ENCODE peak calls at places on chromosome 6, in six cellular contexts. Y, F, X, K, B and Q are unnamed samples.

GRCh38 chr6:38489951-38490350 is 149.8 kb downstream of the BTBD9 start:
- DNase-seq in X (no peak), K (no peak), B (no peak), Y (no peak), F (no peak), Q (no peak)

GRCh38 chr6:56220078-56220477 is 27.3 kb downstream of the COL21A1 start:
- DNase-seq in X (no peak), F (no peak), Y (no peak), K (no peak), B (no peak), Q (no peak)

GRCh38 chr6:147260091-147260490 is 55.9 kb downstream of the STXBP5 start:
- DNase-seq in Y (no peak), B (no peak), F (no peak), K (no peak), X (no peak), Q (no peak)

GRCh38 chr6:154403803-154404202 is 47.2 kb upstream of the IPCEF1 start:
- DNase-seq in X (no peak), F (no peak), B (no peak), Y (no peak), K (no peak), Q (no peak)

GRCh38 chr6:165092881-165093595 is 216.4 kb downstream of the C6orf118 start:
- DNase-seq in K (no peak), Y (no peak), B (no peak), F (no peak), X (no peak), Q (no peak)

GRCh38 chr6:35955071-35955470 is 34.2 kb upstream of the SRPK1 start:
- DNase-seq in X (no peak), Y (no peak), B (no peak), K (no peak), F (no peak), Q (no peak)

GRCh38 chr6:166736606-166737005 is 109.6 kb upstream of the RPS6KA2 start:
- DNase-seq in B (no peak), X (no peak), K (no peak), F (no peak), Y (no peak), Q (no peak)

GRCh38 chr6:63808576-63808975 is 173.0 kb downstream of the PHF3 start:
- DNase-seq in K (no peak), Y (no peak), X (no peak), F (no peak), B (no peak), Q (no peak)

GRCh38 chr6:155604991-155605390 is 149.4 kb upstream of the NOX3 start:
- DNase-seq in Y (no peak), X (no peak), B (no peak), F (no peak), K (no peak), Q (no peak)

GRCh38 chr6:168291450-168291849 is 28.1 kb downstream of the DACT2 start:
- DNase-seq in K (no peak), Y (no peak), B (no peak), X (no peak), F (no peak), Q (no peak)

GRCh38 chr6:20021795-20022194 is 184.6 kb downstream of the ID4 start:
- DNase-seq in K (no peak), Y (no peak), B (no peak), X (no peak), F (no peak), Q (no peak)

GRCh38 chr6:3421763-3422456 is 34.9 kb downstream of the SLC22A23 start:
- DNase-seq in F (no peak), X (no peak), Y (no peak), K (no peak), B (no peak), Q (no peak)

GRCh38 chr6:129701721-129702455 is 8.1 kb downstream of the ARHGAP18 start:
- DNase-seq in Y (no peak), B (no peak), K (no peak), F (no peak), X (no peak), Q (no peak)

GRCh38 chr6:153024401-153025017 is 22.0 kb upstream of the MTRF1L start:
- DNase-seq in B (no peak), F (no peak), X (no peak), K (peak; percentile 78), Y (no peak), Q (peak; percentile 40)

GRCh38 chr6:13038315-13039261 is 289.7 kb downstream of the TBC1D7 start:
- DNase-seq in X (no peak), Y (no peak), F (no peak), B (no peak), K (no peak), Q (no peak)

GRCh38 chr6:7939186-7939863 is 28.7 kb upstream of the TXNDC5 start:
- DNase-seq in X (no peak), F (no peak), B (no peak), K (no peak), Y (no peak), Q (no peak)

GRCh38 chr6:53048431-53049195 is 16.6 kb upstream of the FBXO9 start:
- DNase-seq in X (no peak), K (peak; percentile 8), Y (no peak), F (no peak), B (no peak), Q (no peak)

GRCh38 chr6:34692280-34692679 is 4.3 kb downstream of the ILRUN start:
- DNase-seq in Y (no peak), K (no peak), X (no peak), F (no peak), B (no peak), Q (no peak)
- H3K4me3 ChIP-seq in Y (no peak overlapping the region), K (no peak overlapping the region), X (no peak overlapping the region), F (no peak overlapping the region), B (no peak overlapping the region), Q (no peak overlapping the region)

GRCh38 chr6:82589509-82590206 is 226.0 kb downstream of the TPBG start:
- DNase-seq in Y (no peak), K (peak; percentile 5), B (no peak), X (no peak), F (no peak), Q (no peak)
- TF ChIP-seq CTCF in Y (no peak), K (peak; percentile 22), B (no peak), X (no peak), F (no peak), Q (peak; percentile 24)

DNA sequence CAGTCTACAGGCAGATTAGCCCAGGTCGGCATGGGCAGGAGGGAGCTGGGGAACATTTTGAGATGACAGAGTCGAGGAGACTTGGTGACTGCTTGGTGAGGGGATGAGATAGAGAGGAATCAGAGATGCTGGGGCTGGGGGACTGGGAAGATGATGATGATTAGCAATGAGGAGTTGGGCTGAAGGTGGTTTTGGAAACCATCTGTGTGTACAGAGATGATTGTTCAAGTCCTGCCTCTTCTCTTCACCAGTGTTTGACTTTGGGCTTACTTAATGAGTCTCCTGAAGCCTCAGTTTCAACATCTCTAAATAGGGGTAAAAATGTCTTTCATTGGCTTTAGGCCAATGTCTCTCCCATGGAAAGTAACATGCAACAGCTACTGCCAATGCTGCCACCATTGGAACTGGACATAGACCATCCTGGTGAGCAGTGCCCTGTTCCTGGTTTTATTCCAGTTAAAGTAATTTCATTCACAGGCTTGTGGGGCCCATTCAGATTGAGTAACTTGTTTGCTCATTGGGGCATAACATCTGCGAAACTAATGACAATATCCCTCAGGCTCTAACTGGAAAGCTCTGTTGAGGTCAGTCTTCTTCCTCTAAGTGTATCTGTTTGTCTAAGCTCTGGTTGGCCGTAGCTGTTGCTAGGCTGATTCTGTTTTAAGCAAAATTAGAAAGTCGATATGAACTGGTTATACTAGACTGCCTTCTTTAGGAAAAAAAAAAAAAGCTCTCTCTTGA is 99.1 kb downstream of the ARMC2 start:
- DNase-seq in F (no peak), K (no peak), B (peak; percentile 66), Y (no peak), X (no peak), Q (no peak)
- H3K4me3 ChIP-seq in F (no peak overlapping the region), K (no peak overlapping the region), B (peak overlapping the region; percentile 6), Y (no peak overlapping the region), X (no peak overlapping the region), Q (no peak overlapping the region)

GRCh38 chr6:170429457-170429856 is 122.9 kb downstream of the FAM120B start:
- DNase-seq in K (no peak), F (no peak), Y (peak; percentile 51), B (no peak), X (no peak), Q (no peak)
- TF ChIP-seq CTCF in K (no peak), F (no peak), Y (no peak), B (no peak), X (no peak), Q (no peak)

GRCh38 chr6:32976334-32977069 is 8.1 kb downstream of the BRD2 start:
- DNase-seq in Y (no peak), B (no peak), F (no peak), K (no peak), X (no peak), Q (no peak)
- H3K4me3 ChIP-seq in Y (no peak overlapping the region), B (peak overlapping the region; percentile 11), F (no peak overlapping the region), K (no peak overlapping the region), X (peak overlapping the region; percentile 97), Q (no peak overlapping the region)